ENCODE peak calls at places on chromosomes 2 and 18, in six cellular contexts. N is GM23248, C is PC-3, H is neural progenitor cell, P is GM23338, R is SK-N-SH. J is an unnamed sample. For H3F3A, the result is how much of the 10 kb centered on the place peaks cover.

GRCh38 chr2:181937473-181937872 is 45.9 kb downstream of the ITPRID2 start:
- DNase-seq in C (peak), H (no peak), N (peak), P (no peak), R (no peak), J (peak)

GRCh38 chr18:27983780-27984179 is 193.2 kb downstream of the CDH2 start:
- DNase-seq in N (no peak), C (peak), R (no peak), H (no peak), P (no peak), J (no peak)

GRCh38 chr2:71609441-71609840 is 156.1 kb downstream of the DYSF start:
- DNase-seq in P (no peak), H (no peak), N (peak), R (no peak), C (peak), J (peak)

GRCh38 chr2:152240559-152241231 is 65.1 kb upstream of the STAM2 start:
- DNase-seq in H (no peak), R (no peak), C (peak), P (no peak), N (peak), J (peak)

GRCh38 chr2:234032301-234032856 is 18.1 kb upstream of the SPP2 start:
- DNase-seq in R (no peak), N (peak), P (no peak), C (peak), H (no peak), J (no peak)

GRCh38 chr2:226211439-226211838 is 588.2 kb downstream of the IRS1 start:
- DNase-seq in N (peak), P (no peak), H (no peak), C (peak), R (no peak), J (no peak)

GRCh38 chr2:37635359-37636208 is 35.9 kb downstream of the CDC42EP3 start:
- DNase-seq in P (no peak), N (peak), C (peak), R (no peak), H (no peak), J (no peak)

GRCh38 chr2:126220336-126220735 is 435.6 kb upstream of the GYPC start:
- DNase-seq in P (no peak), C (peak), N (no peak), R (no peak), H (no peak), J (no peak)

GRCh38 chr2:16625759-16626158 is 39.9 kb downstream of the CYRIA start:
- DNase-seq in N (no peak), P (no peak), C (no peak), H (no peak), R (no peak), J (no peak)

GRCh38 chr2:46053502-46054094 is 243.6 kb upstream of the EPAS1 start:
- DNase-seq in P (no peak), C (no peak), N (no peak), R (no peak), H (no peak), J (no peak)

GRCh38 chr2:45857206-45857605 is 205.7 kb downstream of the PRKCE start:
- DNase-seq in R (no peak), P (no peak), C (no peak), H (no peak), N (no peak), J (no peak)

GRCh38 chr2:179237209-179237946 is 27.3 kb downstream of the SESTD1 start:
- DNase-seq in N (peak), R (no peak), P (no peak), C (peak), H (no peak), J (no peak)

GRCh38 chr2:193072647-193073046 is 877.9 kb upstream of the TMEFF2 start:
- DNase-seq in R (no peak), C (no peak), N (no peak), P (no peak), H (no peak), J (no peak)

GRCh38 chr2:26580151-26580550 is 61.0 kb downstream of the CIB4 start:
- DNase-seq in N (no peak), C (no peak), R (peak), H (no peak), P (no peak), J (no peak)

GRCh38 chr2:16639431-16639830 is 26.2 kb downstream of the CYRIA start:
- DNase-seq in P (no peak), N (no peak), R (no peak), C (no peak), H (peak), J (no peak)

GRCh38 chr2:4175343-4175742 is 472.0 kb downstream of the DCDC2C start:
- DNase-seq in H (no peak), N (no peak), P (peak), R (no peak), C (no peak), J (no peak)

GRCh38 chr2:25763575-25763974 is 90.2 kb upstream of the DTNB start:
- DNase-seq in C (no peak), N (no peak), H (no peak), P (no peak), R (no peak), J (no peak)

GRCh38 chr2:190980630-190981214 is 33.2 kb downstream of the STAT1 start:
- DNase-seq in H (no peak), R (no peak), P (no peak), N (no peak), C (no peak), J (no peak)

GRCh38 chr2:112765251-112765650 is 842 bp upstream of the CKAP2L start:
- DNase-seq in R (no peak), N (peak), H (no peak), C (peak), P (no peak), J (no peak)

GRCh38 chr18:8235916-8236315 is 373.3 kb upstream of the RAB12 start:
- DNase-seq in N (no peak), R (no peak), H (no peak), C (no peak), P (no peak), J (no peak)

GRCh38 chr2:158773121-158773520 is 22.0 kb upstream of the DAPL1 start:
- DNase-seq in R (no peak), C (peak), H (no peak), N (peak), P (no peak), J (no peak)

GRCh38 chr18:62487161-62487560 is 35.7 kb upstream of the ZCCHC2 start:
- DNase-seq in R (no peak), P (no peak), N (no peak), H (no peak), C (no peak), J (no peak)

GRCh38 chr18:55585586-55586521 is 2.1 kb downstream of the TCF4 start:
- DNase-seq in P (peak), R (no peak), H (peak), N (peak), C (no peak), J (no peak)

GRCh38 chr2:134460583-134460998 is 206.7 kb downstream of the MGAT5 start:
- DNase-seq in H (peak), R (peak), C (peak), P (peak), N (peak), J (peak)

GRCh38 chr2:212176151-212176550 is 362.5 kb downstream of the ERBB4 start:
- DNase-seq in N (no peak), C (no peak), P (no peak), R (no peak), H (peak), J (no peak)

GRCh38 chr2:55056024-55056521 is 5.8 kb upstream of the RTN4 start:
- DNase-seq in R (no peak), P (peak), C (no peak), H (no peak), N (peak), J (peak)

GRCh38 chr2:1990724-1991123 is 246.4 kb upstream of the PXDN start:
- DNase-seq in H (no peak), C (no peak), R (peak), P (no peak), N (peak), J (no peak)

GRCh38 chr18:49020621-49021021 is 69.9 kb upstream of the SMAD7 start:
- DNase-seq in P (no peak), H (no peak), N (peak), C (no peak), R (no peak), J (peak)

GRCh38 chr2:230969673-230970015 is 26.3 kb upstream of the SPATA3 start:
- DNase-seq in R (no peak), N (no peak), H (no peak), C (no peak), P (no peak), J (no peak)

GRCh38 chr2:157190151-157190550 is 67.4 kb upstream of the GALNT5 start:
- DNase-seq in N (peak), C (peak), R (no peak), P (no peak), H (peak), J (no peak)

GRCh38 chr2:121599963-121600651 is 49.2 kb downstream of the CLASP1 start:
- DNase-seq in N (no peak), H (no peak), C (peak), P (no peak), R (no peak), J (no peak)

GRCh38 chr18:26865557-26865956 is at the start of gene AQP4:
- DNase-seq in N (no peak), R (no peak), C (no peak), H (peak), P (peak), J (no peak)

GRCh38 chr2:217902281-217903141 is 100.3 kb downstream of the TNS1 start:
- DNase-seq in N (peak), R (no peak), C (peak), H (no peak), P (no peak), J (no peak)

DNA sequence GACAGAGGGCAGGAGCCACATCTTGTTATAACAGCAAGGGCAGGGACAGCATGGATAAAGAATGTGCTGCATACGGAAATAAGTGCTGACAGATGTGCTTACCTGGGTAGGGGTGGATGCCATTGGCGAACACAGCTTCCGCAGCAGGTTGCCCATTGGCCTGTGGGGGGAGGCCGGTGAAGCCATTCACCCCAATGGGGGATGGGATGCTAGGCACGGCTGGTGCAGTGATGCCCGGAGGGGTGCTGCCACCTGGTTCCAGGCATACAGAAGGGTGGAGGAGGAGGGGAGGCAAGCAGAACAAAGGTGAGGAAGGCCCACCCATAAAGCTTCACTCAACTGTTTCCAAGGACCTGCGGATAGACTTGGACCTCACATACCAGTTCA is 294.9 kb downstream of the CELF4 start:
- DNase-seq in N (no peak), H (no peak), R (no peak), C (no peak), P (no peak), J (no peak)
- H3F3A ChIP-seq in N (under half), H (under half), R (under half), C (under half), P (under half), J (under half)

GRCh38 chr18:47260924-47261701 is 9.7 kb upstream of the SKOR2 start:
- DNase-seq in R (peak), N (no peak), H (peak), C (no peak), P (peak), J (no peak)
- H3F3A ChIP-seq in R (under half), N (under half), H (under half), C (under half), P (under half), J (under half)

GRCh38 chr18:77046994-77047393 is 85.6 kb downstream of the MBP start:
- DNase-seq in R (no peak), P (no peak), H (no peak), C (no peak), N (no peak), J (no peak)
- H3F3A ChIP-seq in R (under half), P (under half), H (under half), C (under half), N (under half), J (under half)

GRCh38 chr18:58962331-58962730 is 97.7 kb downstream of the ZNF532 start:
- DNase-seq in C (no peak), H (no peak), P (no peak), R (no peak), N (no peak), J (no peak)
- H3F3A ChIP-seq in C (under half), H (under half), P (under half), R (under half), N (under half), J (under half)

GRCh38 chr2:109213646-109214417 is 84.8 kb downstream of the SH3RF3 start:
- DNase-seq in C (peak), H (no peak), N (peak), R (no peak), P (no peak), J (peak)

GRCh38 chr2:109217362-109218086 is 88.5 kb downstream of the SH3RF3 start:
- DNase-seq in P (no peak), C (peak), R (no peak), N (peak), H (no peak), J (no peak)

GRCh38 chr2:109214651-109215371 is 85.8 kb downstream of the SH3RF3 start:
- DNase-seq in C (no peak), P (no peak), R (no peak), N (no peak), H (no peak), J (no peak)

GRCh38 chr2:109216332-109216731 is 87.3 kb downstream of the SH3RF3 start:
- DNase-seq in P (peak), R (no peak), H (no peak), N (no peak), C (no peak), J (no peak)

GRCh38 chr2:109215866-109216265 is 86.9 kb downstream of the SH3RF3 start:
- DNase-seq in C (no peak), H (no peak), R (no peak), N (no peak), P (no peak), J (no peak)
- H3F3A ChIP-seq in C (under half), H (under half), R (under half), N (under half), P (under half), J (under half)